ENCODE peak calls at places on chromosome 19, in ten cellular contexts. N is mucosa of descending colon; U is H9; I is CD8-positive, alpha-beta T cell; P is fibroblast of pulmonary artery; H is cardiac fibroblast; W is sigmoid colon; D is lung; G is astrocyte of the cerebellum; C is esophagus squamous epithelium. T is an unnamed sample.

GRCh38 chr19:52567921-52568320 is 2.2 kb upstream of the ZNF701 start:
- DNase-seq in N (no peak), U (no peak), I (no peak), P (no peak), H (no peak), W (no peak), D (no peak), G (no peak), C (no peak), T (no peak)

GRCh38 chr19:38685666-38686529 is 38.4 kb downstream of the ACTN4 start:
- DNase-seq in N (no peak), U (peak), I (no peak), P (peak), H (peak), W (no peak), D (no peak), G (peak), C (no peak), T (no peak)

GRCh38 chr19:56839665-56840451 is 668 bp downstream of the PEG3 start:
- DNase-seq in N (peak), U (no peak), I (no peak), P (peak), H (no peak), W (peak), D (peak), G (peak), C (peak), T (no peak)

GRCh38 chr19:16216744-16217670 is 19.3 kb downstream of the AP1M1 start:
- DNase-seq in N (no peak), U (no peak), I (no peak), P (no peak), H (no peak), W (peak), D (no peak), G (no peak), C (no peak), T (no peak)

GRCh38 chr19:46967578-46968018 is 52.0 kb upstream of the NPAS1 start:
- DNase-seq in N (peak), U (no peak), I (no peak), P (no peak), H (no peak), W (no peak), D (no peak), G (no peak), C (no peak), T (no peak)

GRCh38 chr19:23999821-24000610 is 85.3 kb downstream of the ZNF726 start:
- DNase-seq in N (no peak), U (no peak), I (no peak), P (no peak), H (no peak), W (no peak), D (no peak), G (no peak), C (no peak), T (no peak)

GRCh38 chr19:52028780-52029123 is 573 bp upstream of the ZNF614 start:
- DNase-seq in N (no peak), U (no peak), I (no peak), P (no peak), H (no peak), W (no peak), D (no peak), G (no peak), C (no peak), T (no peak)

GRCh38 chr19:10086032-10086903 is at the start of gene SHFL:
- DNase-seq in N (peak), U (peak), I (peak), P (peak), H (peak), W (peak), D (peak), G (peak), C (no peak), T (peak)

GRCh38 chr19:43561144-43561970 is 14.0 kb downstream of the XRCC1 start:
- DNase-seq in N (no peak), U (no peak), I (no peak), P (no peak), H (no peak), W (no peak), D (no peak), G (no peak), C (no peak), T (no peak)

GRCh38 chr19:20471441-20471840 is 94.1 kb downstream of the ZNF737 start:
- DNase-seq in N (no peak), U (no peak), I (no peak), P (no peak), H (no peak), W (no peak), D (peak), G (no peak), C (no peak), T (no peak)

GRCh38 chr19:33288666-33289065 is 13.7 kb downstream of the CEBPA start:
- DNase-seq in N (no peak), U (no peak), I (no peak), P (no peak), H (no peak), W (no peak), D (no peak), G (no peak), C (no peak), T (no peak)

GRCh38 chr19:2315818-2316353 is 7.9 kb upstream of the LINGO3 start:
- DNase-seq in N (peak), U (peak), I (no peak), P (peak), H (peak), W (peak), D (peak), G (peak), C (no peak), T (peak)

GRCh38 chr19:43430976-43431375 is 16.3 kb downstream of the TEX101 start:
- DNase-seq in N (no peak), U (no peak), I (no peak), P (no peak), H (no peak), W (no peak), D (no peak), G (no peak), C (no peak), T (no peak)

GRCh38 chr19:40035996-40036395 is 20.0 kb downstream of the ZNF780B start:
- DNase-seq in N (no peak), U (no peak), I (no peak), P (no peak), H (peak), W (no peak), D (no peak), G (no peak), C (no peak), T (no peak)

GRCh38 chr19:8017808-8018207 is 12.4 kb upstream of the ELAVL1 start:
- DNase-seq in N (peak), U (no peak), I (no peak), P (no peak), H (no peak), W (no peak), D (no peak), G (no peak), C (no peak), T (peak)

GRCh38 chr19:17303940-17304267 is 679 bp upstream of the ABHD8 start:
- DNase-seq in N (peak), U (no peak), I (no peak), P (no peak), H (no peak), W (no peak), D (peak), G (no peak), C (no peak), T (no peak)

GRCh38 chr19:6088677-6089063 is 21.6 kb downstream of the RFX2 start:
- DNase-seq in N (no peak), U (no peak), I (no peak), P (peak), H (peak), W (no peak), D (no peak), G (no peak), C (no peak), T (no peak)

GRCh38 chr19:17529239-17530158 is 18.1 kb downstream of the PGLS start:
- DNase-seq in N (no peak), U (no peak), I (no peak), P (no peak), H (no peak), W (no peak), D (no peak), G (no peak), C (no peak), T (no peak)

GRCh38 chr19:47280183-47280797 is 5.6 kb downstream of the INAFM1 start:
- DNase-seq in N (no peak), U (peak), I (peak), P (peak), H (peak), W (no peak), D (no peak), G (no peak), C (no peak), T (peak)

GRCh38 chr19:4581381-4582111 is 22.1 kb upstream of the SEMA6B start:
- DNase-seq in N (no peak), U (peak), I (no peak), P (peak), H (no peak), W (no peak), D (no peak), G (no peak), C (no peak), T (no peak)

GRCh38 chr19:44841255-44841654 is 4.8 kb upstream of the NECTIN2 start:
- DNase-seq in N (no peak), U (no peak), I (no peak), P (no peak), H (no peak), W (no peak), D (peak), G (no peak), C (no peak), T (peak)

GRCh38 chr19:41537789-41538188 is 38.2 kb upstream of the CEACAM21 start:
- DNase-seq in N (no peak), U (no peak), I (no peak), P (peak), H (peak), W (no peak), D (no peak), G (no peak), C (no peak), T (no peak)

GRCh38 chr19:9939301-9939913 is 3.1 kb upstream of the OLFM2 start:
- DNase-seq in N (no peak), U (peak), I (no peak), P (peak), H (peak), W (no peak), D (no peak), G (no peak), C (no peak), T (no peak)

GRCh38 chr19:7500811-7501450 is 12.1 kb upstream of the PEX11G start:
- DNase-seq in N (peak), U (peak), I (no peak), P (no peak), H (peak), W (no peak), D (no peak), G (no peak), C (no peak), T (peak)

GRCh38 chr19:44532819-44533218 is 3.3 kb upstream of the CEACAM20 start:
- DNase-seq in N (no peak), U (no peak), I (no peak), P (no peak), H (no peak), W (no peak), D (no peak), G (no peak), C (no peak), T (no peak)

GRCh38 chr19:15188851-15189250 is 11.9 kb downstream of the NOTCH3 start:
- DNase-seq in N (no peak), U (no peak), I (no peak), P (no peak), H (no peak), W (no peak), D (no peak), G (no peak), C (no peak), T (no peak)

GRCh38 chr19:1809663-1810062 is 2.4 kb downstream of the ATP8B3 start:
- DNase-seq in N (peak), U (no peak), I (no peak), P (no peak), H (no peak), W (no peak), D (no peak), G (no peak), C (no peak), T (no peak)

GRCh38 chr19:6604906-6605305 is 14.0 kb upstream of the CD70 start:
- DNase-seq in N (no peak), U (no peak), I (no peak), P (no peak), H (no peak), W (no peak), D (no peak), G (no peak), C (no peak), T (no peak)

GRCh38 chr19:5205388-5205787 is 135.2 kb downstream of the PTPRS start:
- DNase-seq in N (no peak), U (no peak), I (no peak), P (no peak), H (no peak), W (no peak), D (no peak), G (no peak), C (no peak), T (no peak)

GRCh38 chr19:11624064-11624463 is 26.8 kb downstream of the ZNF627 start:
- DNase-seq in N (no peak), U (no peak), I (no peak), P (peak), H (peak), W (no peak), D (no peak), G (peak), C (no peak), T (no peak)

GRCh38 chr19:18809149-18809978 is 18.3 kb upstream of the COMP start:
- DNase-seq in N (no peak), U (no peak), I (no peak), P (peak), H (peak), W (peak), D (peak), G (peak), C (no peak), T (no peak)

GRCh38 chr19:15452111-15453047 is 2.6 kb upstream of the WIZ start:
- DNase-seq in N (peak), U (peak), I (no peak), P (peak), H (peak), W (peak), D (peak), G (no peak), C (no peak), T (no peak)

GRCh38 chr19:7565332-7565731 is 29.8 kb downstream of the PNPLA6 start:
- DNase-seq in N (no peak), U (no peak), I (no peak), P (no peak), H (no peak), W (no peak), D (no peak), G (no peak), C (no peak), T (no peak)

GRCh38 chr19:9857920-9858746 is 23.0 kb downstream of the PIN1 start:
- DNase-seq in N (no peak), U (no peak), I (no peak), P (no peak), H (peak), W (no peak), D (no peak), G (no peak), C (no peak), T (peak)

DNA sequence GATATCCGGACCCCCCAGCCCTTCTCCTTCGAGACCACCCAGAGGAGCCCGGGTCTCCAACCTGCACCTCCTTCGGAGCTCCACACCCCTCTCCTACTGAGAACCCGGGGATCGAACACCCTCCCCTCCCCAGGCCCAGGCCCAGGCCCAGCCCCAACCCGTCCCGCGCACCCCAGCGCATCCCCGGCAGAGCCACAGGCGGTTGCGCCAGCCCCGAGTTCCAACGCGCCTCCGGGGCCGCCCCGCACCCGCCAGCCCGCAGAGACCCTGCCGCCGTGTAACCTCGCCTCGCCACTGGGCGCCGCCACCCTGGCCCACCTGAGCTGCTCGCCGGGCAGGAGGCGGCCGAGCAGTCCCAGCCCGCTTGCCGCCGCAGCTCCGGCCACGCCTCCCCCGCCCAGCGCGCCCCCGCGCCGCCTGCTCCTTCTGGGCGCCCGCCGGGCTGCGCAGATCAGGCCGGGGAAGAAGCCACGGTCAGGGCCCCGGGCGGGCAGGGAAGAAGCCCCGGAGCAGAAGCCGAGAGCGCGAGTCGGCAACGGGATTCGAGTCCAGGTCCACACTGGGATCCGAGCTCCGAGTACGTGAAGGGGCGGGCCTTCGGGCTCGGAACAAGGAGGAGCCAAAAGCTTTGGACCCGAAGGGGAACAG is at the start of gene MBOAT7:
- DNase-seq in N (no peak), U (no peak), I (no peak), P (no peak), H (no peak), W (no peak), D (no peak), G (no peak), C (no peak), T (peak)
- TF ChIP-seq CTCF in N (no peak), U (peak), I (no peak), P (no peak), H (no peak), W (peak), D (no peak), G (peak), C (peak), T (peak)

DNA sequence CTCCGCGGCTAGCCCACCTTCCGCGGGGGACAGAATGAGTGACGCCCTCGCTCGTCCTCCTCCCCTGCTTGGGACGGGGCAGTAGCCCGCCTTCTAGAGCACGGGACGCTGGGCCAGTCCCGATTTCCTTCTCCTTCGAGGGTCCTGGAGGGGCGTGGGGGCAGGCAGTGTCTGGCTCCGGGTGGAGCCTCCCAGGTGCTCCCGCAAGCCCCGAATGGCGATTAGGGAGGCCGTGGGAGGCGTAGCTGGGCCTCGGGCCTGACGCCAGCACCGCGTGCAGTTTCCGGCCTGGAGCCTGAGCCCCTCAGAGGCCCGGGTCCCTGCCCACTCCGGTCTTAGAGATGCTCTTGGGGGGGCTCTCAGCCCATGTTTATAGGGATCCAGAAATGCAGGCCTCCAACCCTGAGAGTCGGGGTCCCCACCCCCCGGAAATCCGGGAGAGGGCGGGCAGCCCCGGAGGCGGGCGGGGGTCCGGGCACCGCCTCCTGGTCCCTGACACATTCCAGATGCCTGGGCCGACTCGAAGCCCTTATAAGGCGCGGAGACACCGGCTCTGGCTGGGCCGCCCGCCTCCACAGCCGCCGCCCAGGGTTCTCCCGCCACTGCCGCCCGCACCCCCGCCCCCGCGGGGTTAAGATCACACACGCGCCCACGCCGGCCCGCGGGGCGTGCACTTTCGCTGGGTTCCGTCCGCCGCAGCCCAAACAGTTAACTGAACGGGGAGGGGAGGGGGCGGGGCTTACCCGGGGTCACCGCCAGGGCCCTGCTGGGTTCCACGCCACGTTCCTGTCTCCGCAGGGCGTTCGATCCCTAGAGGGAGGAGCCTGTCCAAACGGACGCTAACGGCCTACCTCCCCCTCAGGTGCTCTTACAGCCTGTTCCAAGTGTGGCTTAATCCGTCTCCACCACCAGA is 1.5 kb downstream of the MYADM start:
- DNase-seq in N (peak), U (peak), I (peak), P (peak), H (peak), W (peak), D (peak), G (peak), C (no peak), T (peak)
- TF ChIP-seq CTCF in N (peak), U (no peak), I (no peak), P (no peak), H (peak), W (peak), D (no peak), G (peak), C (peak), T (no peak)

DNA sequence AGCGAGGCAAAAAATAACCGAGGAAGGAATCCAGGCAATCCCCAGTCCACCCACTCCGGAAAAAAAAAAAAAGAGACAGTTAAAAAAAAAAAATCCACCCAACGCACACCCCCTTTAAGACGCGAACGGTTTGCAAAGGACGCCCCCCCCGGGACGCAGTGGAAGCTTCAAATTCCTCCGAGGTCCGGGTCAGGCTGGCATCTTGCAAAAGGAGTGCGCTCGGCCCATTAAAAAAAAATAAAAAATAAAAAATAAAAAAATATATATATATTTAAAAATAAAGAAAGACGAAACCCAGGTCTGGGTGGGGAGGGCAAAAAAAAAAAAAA is 235 bp upstream of the CACNA1A start:
- DNase-seq in N (no peak), U (no peak), I (no peak), P (no peak), H (peak), W (no peak), D (no peak), G (no peak), C (no peak), T (no peak)
- TF ChIP-seq CTCF in N (no peak), U (no peak), I (no peak), P (no peak), H (no peak), W (no peak), D (no peak), G (no peak), C (no peak), T (no peak)

GRCh38 chr19:49533551-49534488 is 6.0 kb downstream of the RCN3 start:
- DNase-seq in N (peak), U (peak), I (peak), P (peak), H (peak), W (peak), D (peak), G (no peak), C (peak), T (peak)
- TF ChIP-seq CTCF in N (no peak), U (peak), I (no peak), P (no peak), H (no peak), W (peak), D (no peak), G (peak), C (peak), T (peak)

GRCh38 chr19:30407310-30407709 is 35.1 kb downstream of the ZNF536 start:
- DNase-seq in N (no peak), U (no peak), I (no peak), P (no peak), H (no peak), W (no peak), D (no peak), G (no peak), C (no peak), T (no peak)

GRCh38 chr19:30402790-30403189 is 30.6 kb downstream of the ZNF536 start:
- DNase-seq in N (no peak), U (no peak), I (no peak), P (no peak), H (no peak), W (no peak), D (no peak), G (no peak), C (no peak), T (no peak)

GRCh38 chr19:30403583-30403982 is 31.4 kb downstream of the ZNF536 start:
- DNase-seq in N (no peak), U (no peak), I (no peak), P (no peak), H (no peak), W (no peak), D (no peak), G (no peak), C (no peak), T (no peak)

GRCh38 chr19:30408734-30409301 is 36.6 kb downstream of the ZNF536 start:
- DNase-seq in N (no peak), U (no peak), I (no peak), P (no peak), H (no peak), W (no peak), D (no peak), G (no peak), C (no peak), T (no peak)

GRCh38 chr19:30406220-30406944 is 34.2 kb downstream of the ZNF536 start:
- DNase-seq in N (no peak), U (no peak), I (no peak), P (no peak), H (no peak), W (no peak), D (no peak), G (no peak), C (no peak), T (peak)
- TF ChIP-seq CTCF in N (no peak), U (peak), I (no peak), P (no peak), H (no peak), W (no peak), D (no peak), G (peak), C (peak), T (no peak)

GRCh38 chr19:50717026-50717723 is 2.4 kb downstream of the SHANK1 start:
- DNase-seq in N (no peak), U (no peak), I (no peak), P (no peak), H (no peak), W (no peak), D (no peak), G (no peak), C (no peak), T (no peak)
- TF ChIP-seq CTCF in N (no peak), U (no peak), I (no peak), P (no peak), H (no peak), W (no peak), D (no peak), G (no peak), C (no peak), T (no peak)

GRCh38 chr19:49951806-49952474 is 9.0 kb downstream of the SIGLEC11 start:
- DNase-seq in N (peak), U (no peak), I (no peak), P (no peak), H (no peak), W (no peak), D (no peak), G (no peak), C (no peak), T (no peak)
- TF ChIP-seq CTCF in N (no peak), U (no peak), I (no peak), P (no peak), H (no peak), W (no peak), D (no peak), G (no peak), C (no peak), T (no peak)